ENCODE peak calls at places on chromosomes 16 and 17, in six cellular contexts. W, J, P, Y, N and U are unnamed samples.

GRCh38 chr16:27287887-27288286 is 19.3 kb upstream of the NSMCE1 start:
- DNase-seq in N (no peak), W (no peak), J (no peak), P (no peak), Y (no peak), U (no peak)

GRCh38 chr17:64200080-64201042 is 62.7 kb downstream of the TEX2 start:
- DNase-seq in Y (no peak), J (peak; percentile 30), W (peak; percentile 35), P (no peak), N (no peak), U (peak; percentile 30)

GRCh38 chr16:69865701-69866100 is 85.4 kb upstream of the CLEC18A start:
- DNase-seq in J (peak; percentile 33), Y (no peak), N (peak; percentile 58), P (no peak), W (peak; percentile 93), U (peak; percentile 83)

GRCh38 chr17:43085489-43085888 is 39.7 kb downstream of the BRCA1 start:
- DNase-seq in J (no peak), W (peak; percentile 51), Y (no peak), N (no peak), P (no peak), U (peak; percentile 38)

GRCh38 chr17:82765357-82765756 is 13.5 kb downstream of the TBCD start:
- DNase-seq in J (peak; percentile 72), W (no peak), Y (no peak), N (no peak), P (no peak), U (no peak)

GRCh38 chr17:14033166-14033565 is 36.1 kb upstream of the COX10 start:
- DNase-seq in Y (no peak), P (no peak), N (no peak), W (no peak), J (no peak), U (no peak)

GRCh38 chr16:19745286-19746018 is 27.4 kb downstream of the IQCK start:
- DNase-seq in J (no peak), P (no peak), Y (peak; percentile 3), W (peak; percentile 71), N (no peak), U (peak; percentile 45)

GRCh38 chr17:62562656-62563055 is 64.8 kb upstream of the MRC2 start:
- DNase-seq in J (peak; percentile 41), N (no peak), P (no peak), Y (peak; percentile 31), W (peak; percentile 53), U (peak; percentile 75)

GRCh38 chr17:3986939-3987335 is 22.7 kb upstream of the ATP2A3 start:
- DNase-seq in Y (no peak), W (no peak), P (no peak), J (no peak), N (no peak), U (no peak)

GRCh38 chr16:80103463-80103862 is 437.3 kb upstream of the DYNLRB2 start:
- DNase-seq in J (no peak), N (no peak), W (no peak), P (no peak), Y (no peak), U (no peak)

GRCh38 chr16:53482123-53482522 is 20.9 kb downstream of the AKTIP start:
- DNase-seq in P (no peak), J (no peak), W (no peak), N (no peak), Y (no peak), U (no peak)

GRCh38 chr17:79011451-79012147 is 2.0 kb upstream of the CANT1 start:
- DNase-seq in P (no peak), W (no peak), J (no peak), Y (no peak), N (no peak), U (no peak)